ENCODE peak calls at places on chromosomes 13 and 19, in seven cellular contexts. N is breast epithelium, X is K562, G is GM12878, A is spleen, Z is prostate gland, I is transverse colon. C is an unnamed sample.

GRCh38 chr13:113815151-113816058 is 48.5 kb downstream of the GAS6 start:
- DNase-seq in N (no peak), A (peak), Z (no peak), G (peak), I (no peak), X (no peak), C (no peak)

GRCh38 chr13:107301724-107302374 is 733.9 kb upstream of the ARGLU1 start:
- DNase-seq in G (no peak), Z (no peak), X (no peak), I (no peak), N (no peak), A (no peak), C (no peak)

GRCh38 chr19:55340144-55340783 is 588 bp downstream of the KMT5C start:
- DNase-seq in X (peak), I (peak), N (no peak), A (peak), G (no peak), Z (no peak), C (no peak)

GRCh38 chr19:17841371-17841809 is 6.4 kb downstream of the JAK3 start:
- DNase-seq in G (no peak), N (no peak), I (no peak), X (no peak), Z (no peak), A (peak), C (no peak)

GRCh38 chr19:45729774-45730388 is 815 bp downstream of the FBXO46 start:
- DNase-seq in I (peak), A (no peak), Z (no peak), X (no peak), N (no peak), G (peak), C (no peak)

GRCh38 chr19:16185925-16186234 is 670 bp downstream of the FAM32A start:
- DNase-seq in G (no peak), Z (peak), A (no peak), I (no peak), X (no peak), N (no peak), C (no peak)

GRCh38 chr19:18915639-18916038 is 3.5 kb downstream of the COPE start:
- DNase-seq in Z (no peak), G (no peak), X (no peak), A (peak), N (no peak), I (peak), C (no peak)

GRCh38 chr19:39112338-39112890 is 13.2 kb upstream of the PAK4 start:
- DNase-seq in A (no peak), I (no peak), Z (no peak), X (no peak), N (peak), G (no peak), C (no peak)

GRCh38 chr19:3131168-3131567 is 4.7 kb upstream of the GNA15 start:
- DNase-seq in X (no peak), I (no peak), G (no peak), A (peak), N (no peak), Z (no peak), C (no peak)

GRCh38 chr13:112714772-112715569 is 25.1 kb downstream of the ATP11A start:
- DNase-seq in G (no peak), I (no peak), X (no peak), Z (no peak), A (peak), N (no peak), C (no peak)

GRCh38 chr19:41323430-41324125 is 13.6 kb downstream of the CCDC97 start:
- DNase-seq in G (no peak), I (peak), Z (no peak), A (no peak), X (peak), N (no peak), C (no peak)
- TF ChIP-seq POLR2A in G (peak), I (no peak), Z (no peak), A (no peak), X (peak), N (no peak), C (no peak)

GRCh38 chr13:52454825-52455676 is at the start of gene CKAP2:
- DNase-seq in Z (peak), A (peak), N (peak), X (peak), G (peak), I (peak), C (peak)
- TF ChIP-seq POLR2AphosphoS5 in Z (peak), A (peak), N (peak), X (peak), G (peak), I (peak), C (peak)

DNA sequence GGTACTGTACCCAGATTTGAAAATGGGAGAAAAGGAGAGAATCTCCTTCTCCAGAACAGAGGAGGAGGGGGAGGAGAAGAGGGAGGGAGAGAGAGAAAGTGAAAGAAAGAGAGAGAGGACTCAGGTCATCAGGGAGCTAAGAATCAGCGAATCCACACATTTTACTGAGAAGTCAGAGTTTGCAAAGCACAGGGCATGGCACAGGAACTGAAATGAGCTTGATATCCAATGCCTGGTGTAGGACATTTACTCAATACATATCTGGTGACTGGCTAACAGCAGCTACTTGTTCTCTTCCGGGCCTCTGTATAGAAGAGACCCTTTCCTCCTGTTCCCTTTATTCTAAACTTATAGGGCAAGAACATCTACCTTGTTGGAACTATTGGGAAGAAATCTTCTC is 375.1 kb downstream of the KLF5 start:
- DNase-seq in N (no peak), X (no peak), A (no peak), G (no peak), I (no peak), Z (no peak), C (no peak)
- TF ChIP-seq POLR2A in N (no peak), X (no peak), A (no peak), G (no peak), I (no peak), Z (no peak), C (no peak)

GRCh38 chr19:47702671-47703070 is 10.6 kb upstream of the EHD2 start:
- DNase-seq in Z (no peak), N (no peak), G (no peak), X (no peak), I (no peak), A (no peak), C (no peak)

GRCh38 chr19:47703301-47703700 is 9.9 kb upstream of the EHD2 start:
- DNase-seq in N (no peak), Z (no peak), A (no peak), G (no peak), X (no peak), I (no peak), C (no peak)

GRCh38 chr19:47701717-47702552 is 11.3 kb upstream of the EHD2 start:
- DNase-seq in X (no peak), I (no peak), G (no peak), N (no peak), Z (no peak), A (no peak), C (no peak)

GRCh38 chr19:47704656-47705055 is 8.6 kb upstream of the EHD2 start:
- DNase-seq in I (no peak), N (no peak), Z (no peak), A (no peak), G (no peak), X (no peak), C (no peak)

DNA sequence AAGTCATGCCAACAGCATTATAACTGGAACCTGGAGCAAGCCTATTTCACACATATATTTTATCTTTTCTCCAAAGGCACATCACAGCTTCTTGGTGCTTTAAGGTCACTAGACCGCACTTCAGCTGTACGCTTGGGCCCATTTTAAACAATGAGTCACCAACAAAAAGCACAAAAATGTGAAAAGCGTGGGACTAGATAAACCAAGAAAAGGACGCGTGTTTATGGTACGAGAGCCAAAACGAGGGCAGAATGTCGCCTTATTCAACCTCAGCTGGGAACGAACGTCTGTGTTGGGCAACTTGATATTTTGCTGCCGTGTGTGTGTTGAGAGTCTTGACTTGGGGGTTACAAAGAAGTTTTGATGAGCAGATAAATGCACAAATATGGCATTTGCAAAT is 9.2 kb upstream of the EHD2 start:
- DNase-seq in N (no peak), I (peak), Z (no peak), X (no peak), A (no peak), G (no peak), C (no peak)
- TF ChIP-seq POLR2AphosphoS5 in N (no peak), I (peak), Z (no peak), X (no peak), A (no peak), G (no peak), C (no peak)

GRCh38 chr13:42602910-42603309 is 29.0 kb downstream of the TNFSF11 start:
- DNase-seq in X (no peak), N (no peak), A (no peak), Z (no peak), G (peak), I (no peak), C (peak)
- TF ChIP-seq POLR2A in X (no peak), N (no peak), A (no peak), Z (no peak), G (no peak), I (no peak), C (no peak)

DNA sequence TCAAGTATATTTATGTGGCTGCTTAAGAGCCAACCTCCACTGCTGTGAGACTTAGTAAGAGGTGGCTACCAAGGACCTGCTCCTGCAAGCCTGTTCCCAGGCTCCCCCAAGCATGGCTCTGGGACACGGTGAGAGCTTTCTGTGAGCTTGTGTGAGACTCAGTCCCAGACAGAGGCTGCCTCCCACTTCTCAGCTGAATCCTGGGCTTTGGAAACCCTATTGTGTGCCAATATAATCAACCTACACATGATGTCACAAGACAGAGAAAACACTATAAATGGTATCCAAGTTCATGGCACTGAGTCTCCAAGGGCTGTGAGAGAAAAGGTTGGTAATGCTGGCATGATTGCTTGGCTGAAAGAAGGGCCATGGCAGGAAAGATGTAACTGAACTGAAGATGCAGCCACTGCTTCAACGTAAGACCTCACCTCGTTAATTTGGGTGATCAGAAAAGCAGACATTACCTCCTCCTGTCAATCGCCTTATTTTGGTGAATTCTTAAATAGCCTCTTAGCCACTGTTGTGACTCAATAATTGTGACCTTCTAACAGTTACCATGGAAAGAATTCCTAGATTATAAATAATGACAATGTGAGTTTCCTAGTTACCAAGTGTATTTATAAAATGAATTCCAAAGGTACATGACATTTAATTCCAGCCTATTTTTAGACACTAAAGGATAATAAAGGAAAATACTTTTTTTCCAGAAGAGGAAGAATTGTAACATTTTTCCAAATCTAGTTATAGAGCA is 332.0 kb downstream of the IRS2 start:
- DNase-seq in I (no peak), Z (no peak), N (no peak), A (no peak), X (no peak), G (no peak), C (no peak)
- TF ChIP-seq POLR2AphosphoS5 in I (no peak), Z (no peak), N (no peak), A (no peak), X (no peak), G (no peak), C (no peak)

GRCh38 chr19:1182727-1183126 is 8.7 kb upstream of the SBNO2 start:
- DNase-seq in X (no peak), I (no peak), Z (no peak), N (no peak), G (no peak), A (no peak), C (no peak)

GRCh38 chr19:1182068-1182467 is 8.0 kb upstream of the SBNO2 start:
- DNase-seq in X (no peak), I (no peak), N (no peak), G (no peak), A (no peak), Z (no peak), C (no peak)

GRCh38 chr19:1177322-1178114 is 3.5 kb upstream of the SBNO2 start:
- DNase-seq in X (no peak), G (no peak), N (no peak), I (no peak), Z (no peak), A (no peak), C (no peak)

GRCh38 chr19:1183543-1184172 is 9.6 kb upstream of the SBNO2 start:
- DNase-seq in Z (no peak), G (peak), X (no peak), N (peak), A (peak), I (peak), C (no peak)

GRCh38 chr19:1181606-1182005 is 7.5 kb upstream of the SBNO2 start:
- DNase-seq in G (no peak), X (no peak), N (peak), I (peak), Z (peak), A (no peak), C (no peak)
- TF ChIP-seq POLR2A in G (no peak), X (no peak), N (no peak), I (no peak), Z (peak), A (no peak), C (no peak)

GRCh38 chr19:51593969-51594773 is 23.1 kb downstream of the ZNF175 start:
- DNase-seq in Z (peak), A (peak), N (peak), I (peak), X (peak), G (peak), C (peak)
- TF ChIP-seq POLR2AphosphoS5 in Z (peak), A (peak), N (no peak), I (peak), X (no peak), G (no peak), C (no peak)